ENCODE peak calls at places on chromosomes 4 and X, in ten cellular contexts. E is A549, A is upper lobe of left lung, W is H1, N is HepG2, Y is suprapubic skin, X is SK-N-SH, J is GM12878, F is tibial nerve, U is transverse colon. B is an unnamed sample. For H3K4me1, the result is how much of the 10 kb centered on the place peaks cover.

GRCh38 chr4:17941731-17942130 is 79.8 kb downstream of the LCORL start:
- DNase-seq in X (no peak), A (no peak), N (no peak), U (no peak), F (no peak), W (no peak), E (no peak), Y (no peak), J (no peak), B (no peak)

GRCh38 chrX:56795309-56795868 is 66.3 kb downstream of the NBDY start:
- DNase-seq in N (no peak), A (no peak), W (no peak), J (no peak), Y (peak), E (no peak), X (peak), U (peak), F (no peak), B (peak)

GRCh38 chr4:168614316-168615057 is 117.6 kb downstream of the PALLD start:
- DNase-seq in Y (no peak), A (no peak), J (no peak), F (no peak), W (no peak), N (no peak), X (no peak), E (no peak), U (no peak), B (no peak)

GRCh38 chrX:130167040-130167439 is 1.4 kb upstream of the AIFM1 start:
- DNase-seq in U (no peak), E (no peak), Y (no peak), J (no peak), X (no peak), N (no peak), F (no peak), A (no peak), W (no peak), B (no peak)

GRCh38 chrX:11406109-11406755 is 113.0 kb downstream of the AMELX start:
- DNase-seq in F (no peak), E (no peak), Y (no peak), A (no peak), U (no peak), J (no peak), X (no peak), N (no peak), W (no peak), B (no peak)

GRCh38 chr4:11165052-11165451 is 263.6 kb downstream of the HS3ST1 start:
- DNase-seq in W (no peak), J (no peak), A (no peak), X (no peak), F (no peak), U (no peak), E (no peak), N (no peak), Y (no peak), B (no peak)

GRCh38 chrX:57445046-57445445 is 146.8 kb upstream of the ZXDB start:
- DNase-seq in F (no peak), E (no peak), A (no peak), U (no peak), N (no peak), Y (no peak), W (no peak), X (no peak), J (no peak), B (no peak)

GRCh38 chr4:142402925-142403324 is 443.2 kb downstream of the INPP4B start:
- DNase-seq in U (no peak), F (peak), A (no peak), W (no peak), N (no peak), Y (no peak), X (no peak), J (no peak), E (no peak), B (no peak)

GRCh38 chrX:74535633-74536141 is 78.7 kb downstream of the RLIM start:
- DNase-seq in W (no peak), X (peak), J (no peak), U (peak), E (no peak), F (peak), N (peak), A (peak), Y (peak), B (peak)

DNA sequence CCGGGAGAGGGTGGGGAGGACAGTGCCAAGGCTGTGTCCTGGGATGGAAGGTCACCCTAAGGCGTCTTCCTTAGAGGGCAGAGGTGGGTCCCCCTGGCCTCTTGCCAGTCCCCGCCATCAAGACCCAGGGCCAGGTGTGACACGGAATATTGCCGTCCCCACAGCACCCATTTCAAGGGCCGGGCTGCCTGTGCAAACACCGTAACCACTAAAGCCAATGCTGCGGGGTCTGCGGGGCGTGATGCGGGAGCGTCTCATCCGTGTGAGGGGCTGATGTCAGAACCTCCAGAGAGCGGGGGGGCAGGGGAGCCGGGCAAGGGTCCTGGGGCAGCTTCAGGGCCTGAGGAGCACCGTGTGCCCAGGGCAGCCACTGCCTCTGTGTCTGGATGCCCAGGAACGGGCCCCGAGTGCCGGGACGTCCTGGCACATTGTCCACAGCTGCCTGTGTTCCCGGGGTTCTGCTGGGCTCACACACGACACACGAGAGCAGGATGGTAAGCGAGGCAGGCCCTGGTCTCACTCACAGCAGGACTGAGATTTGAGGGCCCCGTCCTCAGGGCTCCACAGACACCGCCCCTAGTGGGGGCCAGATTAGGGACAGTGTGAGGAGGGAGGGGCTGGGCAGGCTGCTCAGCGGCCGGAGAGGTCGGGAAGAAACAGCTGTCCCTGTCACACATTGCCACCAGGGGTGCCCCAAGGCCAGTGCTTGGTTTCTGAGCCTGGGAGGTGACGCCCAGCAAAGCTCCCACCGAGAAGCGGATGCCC is 29.2 kb downstream of the NKX1-1 start:
- DNase-seq in X (no peak), A (no peak), F (no peak), J (no peak), E (no peak), W (no peak), U (no peak), Y (peak), N (no peak), B (no peak)
- TF ChIP-seq EP300 in X (no peak), A (no peak), F (no peak), J (no peak), E (no peak), W (no peak), U (no peak), Y (no peak), N (no peak), B (no peak)

DNA sequence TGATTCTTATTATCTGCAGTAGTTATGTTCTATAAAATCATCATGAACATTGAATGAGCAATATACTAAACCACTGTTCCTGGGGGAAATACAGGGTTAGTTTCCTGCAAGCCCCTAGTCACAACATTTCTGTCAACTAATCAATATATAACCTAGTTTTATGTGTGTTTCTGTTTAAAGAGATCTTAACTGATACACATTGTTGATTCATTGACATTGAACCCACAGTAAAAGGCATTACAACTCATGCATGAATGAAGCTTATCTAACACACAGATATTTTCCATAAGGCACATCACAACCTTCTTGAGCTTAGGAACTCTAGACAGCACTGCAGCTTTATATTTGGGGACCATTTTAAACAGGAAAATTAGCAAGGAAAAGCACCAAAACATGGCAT is 134.2 kb downstream of the CAMK2D start:
- DNase-seq in A (no peak), E (no peak), J (no peak), W (no peak), Y (no peak), N (no peak), U (no peak), F (no peak), X (no peak), B (no peak)
- H3K27ac ChIP-seq in A (no peak), E (no peak), J (no peak), W (no peak), Y (no peak), N (no peak), U (no peak), F (no peak), X (no peak), B (no peak)

DNA sequence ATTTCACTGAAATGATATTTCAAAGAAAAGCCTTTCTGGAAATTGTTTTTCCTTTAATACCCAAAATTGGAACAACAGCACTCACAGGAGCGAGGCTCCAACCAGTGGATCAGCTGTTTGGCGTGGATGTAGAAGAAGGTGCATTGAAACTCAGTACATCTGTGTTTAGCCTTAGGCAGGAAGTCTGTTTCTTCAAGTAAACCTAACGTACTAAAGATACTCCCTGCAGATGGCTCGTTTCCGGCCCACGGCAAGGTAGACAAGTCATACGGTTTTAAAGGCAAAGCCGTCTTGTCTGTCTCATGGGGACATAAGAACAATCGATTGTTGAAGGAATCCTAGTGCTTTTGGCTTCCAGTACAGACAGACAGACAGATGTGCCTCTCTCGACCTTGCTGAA is 50.0 kb upstream of the CLCN4 start:
- DNase-seq in F (no peak), N (no peak), A (no peak), J (no peak), W (no peak), E (no peak), Y (no peak), X (no peak), U (peak), B (no peak)
- H3K4me1 ChIP-seq in F (under half), N (under half), A (under half), J (under half), W (under half), E (under half), Y (under half), X (under half), U (under half), B (half or more)

GRCh38 chr4:173128199-173128890 is 40.3 kb upstream of the GALNT7 start:
- DNase-seq in F (no peak), E (no peak), J (no peak), A (no peak), X (no peak), W (no peak), Y (no peak), N (no peak), U (no peak), B (no peak)
- TF ChIP-seq EP300 in F (no peak), E (no peak), J (no peak), A (no peak), X (no peak), W (no peak), Y (no peak), N (no peak), U (no peak), B (no peak)

B was measured in esophagus muscularis mucosa.